ENCODE peak calls at places on chromosome 2, in eight cellular contexts. T is cerebellum; Q is NCI-H1694; Z is stimulated activated CD4-positive, alpha-beta T cell treated with anti-CD3 and anti-CD28 coated beads, Interleukin-15, amount 100 ng/mL, for 24 hours; A is NCI-H1092 treated with DMSO at 0.1 percent for 48 hours; H is NCI-H524; C is GM04503; Y is hippocampal formation. V is an unnamed sample.

GRCh38 chr2:231781798-231782726 is 980 bp upstream of the PDE6D start:
- DNase-seq in T (peak), Q (no peak), Z (peak), A (no peak), H (no peak), C (peak), Y (no peak), V (no peak)

GRCh38 chr2:42906557-42907380 is 114.4 kb upstream of the HAAO start:
- DNase-seq in T (no peak), Q (peak), Z (no peak), A (peak), H (no peak), C (peak), Y (peak), V (no peak)

GRCh38 chr2:105411720-105412407 is 13.0 kb upstream of the FHL2 start:
- DNase-seq in T (no peak), Q (no peak), Z (no peak), A (no peak), H (no peak), C (no peak), Y (no peak), V (no peak)

GRCh38 chr2:108926561-108927380 is 62.2 kb downstream of the EDAR start:
- DNase-seq in T (no peak), Q (no peak), Z (no peak), A (no peak), H (no peak), C (no peak), Y (no peak), V (no peak)

GRCh38 chr2:177728920-177729319 is 336.3 kb downstream of the AGPS start:
- DNase-seq in T (no peak), Q (no peak), Z (no peak), A (no peak), H (no peak), C (no peak), Y (no peak), V (no peak)

GRCh38 chr2:231614559-231615057 is 21.9 kb downstream of the TEX44 start:
- DNase-seq in T (peak), Q (no peak), Z (peak), A (no peak), H (no peak), C (no peak), Y (no peak), V (no peak)

GRCh38 chr2:71995067-71995665 is 152.5 kb downstream of the CYP26B1 start:
- DNase-seq in T (peak), Q (peak), Z (no peak), A (peak), H (no peak), C (no peak), Y (no peak), V (no peak)

GRCh38 chr2:223860809-223861738 is 23.7 kb upstream of the AP1S3 start:
- DNase-seq in T (no peak), Q (no peak), Z (no peak), A (no peak), H (no peak), C (peak), Y (no peak), V (no peak)

GRCh38 chr2:219886615-219887014 is 259.2 kb downstream of the SLC4A3 start:
- DNase-seq in T (no peak), Q (no peak), Z (no peak), A (no peak), H (no peak), C (no peak), Y (no peak), V (no peak)

V was measured in frontal cortex.